ENCODE peak calls at places on chromosomes 4 and X, in eight cellular contexts. One of them, this sample, is unnamed.
A peak's percentile ranks its signal among the peaks of the same experiment; 100 is the strongest.

GRCh38 chrX:108359811-108360602 is 78.2 kb downstream of the COL4A6 start:
- DNase-seq in fibroblast of lung: peak; percentile 74
- DNase-seq in heart left ventricle: no peak
- DNase-seq in mammary epithelial cell: no peak
- DNase-seq in ascending aorta: no peak
- DNase-seq in astrocyte: peak; percentile 6
- DNase-seq in colonic mucosa: no peak
- DNase-seq in SK-N-SH: no peak
- DNase-seq in this sample: no peak

GRCh38 chr4:87819281-87819919 is 13.4 kb upstream of the MEPE start:
- DNase-seq in ascending aorta: no peak
- DNase-seq in fibroblast of lung: peak; percentile 67
- DNase-seq in mammary epithelial cell: peak; percentile 90
- DNase-seq in heart left ventricle: no peak
- DNase-seq in SK-N-SH: no peak
- DNase-seq in colonic mucosa: no peak
- DNase-seq in astrocyte: peak; percentile 89
- DNase-seq in this sample: no peak

GRCh38 chrX:39642071-39642470 is 455.7 kb downstream of the BCOR start:
- DNase-seq in fibroblast of lung: peak; percentile 1
- DNase-seq in SK-N-SH: no peak
- DNase-seq in ascending aorta: no peak
- DNase-seq in astrocyte: no peak
- DNase-seq in colonic mucosa: no peak
- DNase-seq in mammary epithelial cell: no peak
- DNase-seq in heart left ventricle: no peak
- DNase-seq in this sample: no peak

GRCh38 chrX:96566856-96567255 is 117.8 kb upstream of the DIAPH2 start:
- DNase-seq in heart left ventricle: no peak
- DNase-seq in ascending aorta: no peak
- DNase-seq in fibroblast of lung: no peak
- DNase-seq in SK-N-SH: no peak
- DNase-seq in astrocyte: no peak
- DNase-seq in mammary epithelial cell: no peak
- DNase-seq in colonic mucosa: no peak
- DNase-seq in this sample: no peak

GRCh38 chrX:16144420-16144819 is 21.1 kb downstream of the GRPR start:
- DNase-seq in SK-N-SH: no peak
- DNase-seq in astrocyte: no peak
- DNase-seq in fibroblast of lung: no peak
- DNase-seq in colonic mucosa: no peak
- DNase-seq in mammary epithelial cell: no peak
- DNase-seq in ascending aorta: no peak
- DNase-seq in heart left ventricle: no peak
- DNase-seq in this sample: no peak

GRCh38 chr4:132893787-132894186 is 255.3 kb upstream of the PCDH10 start:
- DNase-seq in mammary epithelial cell: no peak
- DNase-seq in colonic mucosa: no peak
- DNase-seq in SK-N-SH: no peak
- DNase-seq in ascending aorta: no peak
- DNase-seq in heart left ventricle: no peak
- DNase-seq in astrocyte: no peak
- DNase-seq in fibroblast of lung: no peak
- DNase-seq in this sample: no peak

GRCh38 chr4:163343604-163344146 is at the start of gene NPY5R:
- DNase-seq in ascending aorta: no peak
- DNase-seq in colonic mucosa: no peak
- DNase-seq in SK-N-SH: peak; percentile 29
- DNase-seq in fibroblast of lung: no peak
- DNase-seq in mammary epithelial cell: no peak
- DNase-seq in heart left ventricle: peak; percentile 44
- DNase-seq in astrocyte: no peak
- DNase-seq in this sample: no peak

GRCh38 chrX:18574591-18574990 is 97.3 kb downstream of the RS1 start:
- DNase-seq in astrocyte: peak; percentile 66
- DNase-seq in ascending aorta: no peak
- DNase-seq in heart left ventricle: no peak
- DNase-seq in SK-N-SH: no peak
- DNase-seq in mammary epithelial cell: peak; percentile 48
- DNase-seq in colonic mucosa: no peak
- DNase-seq in fibroblast of lung: peak; percentile 85
- DNase-seq in this sample: no peak

GRCh38 chr4:55736605-55737183 is 82.9 kb upstream of the EXOC1L start:
- DNase-seq in mammary epithelial cell: no peak
- DNase-seq in ascending aorta: no peak
- DNase-seq in fibroblast of lung: peak; percentile 19
- DNase-seq in astrocyte: no peak
- DNase-seq in SK-N-SH: peak; percentile 19
- DNase-seq in colonic mucosa: no peak
- DNase-seq in heart left ventricle: no peak
- DNase-seq in this sample: no peak

GRCh38 chr4:40630335-40631021 is 814 bp upstream of the RBM47 start:
- DNase-seq in ascending aorta: peak; percentile 13
- DNase-seq in SK-N-SH: peak; percentile 21
- DNase-seq in astrocyte: no peak
- DNase-seq in fibroblast of lung: no peak
- DNase-seq in colonic mucosa: peak; percentile 93
- DNase-seq in mammary epithelial cell: no peak
- DNase-seq in heart left ventricle: no peak
- DNase-seq in this sample: peak; percentile 91

GRCh38 chr4:40626183-40626990 is 3.3 kb downstream of the RBM47 start:
- DNase-seq in heart left ventricle: no peak
- DNase-seq in mammary epithelial cell: no peak
- DNase-seq in ascending aorta: no peak
- DNase-seq in SK-N-SH: no peak
- DNase-seq in astrocyte: peak; percentile 52
- DNase-seq in colonic mucosa: peak; percentile 31
- DNase-seq in fibroblast of lung: no peak
- DNase-seq in this sample: no peak

GRCh38 chr4:40627540-40627939 is 2.1 kb downstream of the RBM47 start:
- DNase-seq in astrocyte: no peak
- DNase-seq in fibroblast of lung: no peak
- DNase-seq in ascending aorta: no peak
- DNase-seq in colonic mucosa: no peak
- DNase-seq in mammary epithelial cell: no peak
- DNase-seq in SK-N-SH: no peak
- DNase-seq in heart left ventricle: no peak
- DNase-seq in this sample: no peak

GRCh38 chr4:40629401-40630334 is at the start of gene RBM47:
- DNase-seq in colonic mucosa: peak; percentile 89
- DNase-seq in SK-N-SH: peak; percentile 80
- DNase-seq in astrocyte: peak; percentile 48
- DNase-seq in ascending aorta: no peak
- DNase-seq in mammary epithelial cell: peak; percentile 78
- DNase-seq in heart left ventricle: peak; percentile 85
- DNase-seq in fibroblast of lung: peak; percentile 44
- DNase-seq in this sample: peak; percentile 94

DNA sequence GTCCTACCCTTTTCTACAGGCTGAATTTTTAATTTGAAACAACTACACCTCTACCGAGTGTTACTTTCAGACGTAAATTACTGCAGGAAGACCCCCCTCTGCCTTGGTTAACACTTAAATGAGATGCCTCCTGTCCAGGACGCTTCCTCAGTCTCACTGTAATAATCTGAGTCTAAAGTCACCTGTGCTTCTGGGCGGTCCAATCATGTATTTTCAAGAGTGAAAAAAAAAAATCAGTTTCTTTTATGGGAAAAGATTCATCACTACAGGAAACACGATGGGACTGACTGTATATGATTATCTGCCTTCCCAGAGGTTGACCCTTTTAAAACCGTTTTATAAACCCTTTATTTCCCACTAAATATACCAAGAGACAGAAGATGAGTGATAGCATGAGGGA is 776 bp downstream of the RBM47 start:
- DNase-seq in astrocyte: no peak
- DNase-seq in SK-N-SH: no peak
- DNase-seq in heart left ventricle: no peak
- DNase-seq in mammary epithelial cell: no peak
- DNase-seq in ascending aorta: no peak
- DNase-seq in fibroblast of lung: no peak
- DNase-seq in colonic mucosa: peak; percentile 36
- DNase-seq in this sample: no peak
- H3K4me3 ChIP-seq in astrocyte: peak overlapping the region; percentile 73
- H3K4me3 ChIP-seq in SK-N-SH: peak overlapping the region; percentile 70
- H3K4me3 ChIP-seq in heart left ventricle: no peak overlapping the region
- H3K4me3 ChIP-seq in mammary epithelial cell: peak overlapping the region; percentile 75
- H3K4me3 ChIP-seq in ascending aorta: peak overlapping the region; percentile 70
- H3K4me3 ChIP-seq in fibroblast of lung: peak overlapping the region; percentile 64
- H3K4me3 ChIP-seq in colonic mucosa: peak overlapping the region; percentile 43
- H3K4me3 ChIP-seq in this sample: peak overlapping the region; percentile 67

GRCh38 chrX:133652185-133652584 is 236.9 kb upstream of the GPC4 start:
- DNase-seq in fibroblast of lung: no peak
- DNase-seq in mammary epithelial cell: no peak
- DNase-seq in heart left ventricle: no peak
- DNase-seq in ascending aorta: no peak
- DNase-seq in SK-N-SH: no peak
- DNase-seq in astrocyte: no peak
- DNase-seq in colonic mucosa: no peak
- DNase-seq in this sample: no peak
- H3K27ac ChIP-seq in fibroblast of lung: no peak overlapping the region
- H3K27ac ChIP-seq in mammary epithelial cell: no peak overlapping the region
- H3K27ac ChIP-seq in heart left ventricle: no peak overlapping the region
- H3K27ac ChIP-seq in ascending aorta: no peak overlapping the region
- H3K27ac ChIP-seq in SK-N-SH: no peak overlapping the region
- H3K27ac ChIP-seq in astrocyte: no peak overlapping the region
- H3K27ac ChIP-seq in colonic mucosa: no peak overlapping the region
- H3K27ac ChIP-seq in this sample: no peak overlapping the region

GRCh38 chr4:121998024-121998423 is 46.2 kb upstream of the TRPC3 start:
- DNase-seq in astrocyte: no peak
- DNase-seq in fibroblast of lung: no peak
- DNase-seq in ascending aorta: no peak
- DNase-seq in colonic mucosa: no peak
- DNase-seq in heart left ventricle: no peak
- DNase-seq in SK-N-SH: no peak
- DNase-seq in mammary epithelial cell: no peak
- DNase-seq in this sample: no peak

GRCh38 chr4:121990489-121990888 is 38.6 kb upstream of the TRPC3 start:
- DNase-seq in mammary epithelial cell: no peak
- DNase-seq in heart left ventricle: no peak
- DNase-seq in colonic mucosa: no peak
- DNase-seq in SK-N-SH: no peak
- DNase-seq in ascending aorta: no peak
- DNase-seq in astrocyte: no peak
- DNase-seq in fibroblast of lung: no peak
- DNase-seq in this sample: no peak

GRCh38 chr4:122000849-122001248 is 49.0 kb upstream of the TRPC3 start:
- DNase-seq in SK-N-SH: no peak
- DNase-seq in mammary epithelial cell: no peak
- DNase-seq in fibroblast of lung: no peak
- DNase-seq in heart left ventricle: no peak
- DNase-seq in colonic mucosa: no peak
- DNase-seq in astrocyte: no peak
- DNase-seq in ascending aorta: no peak
- DNase-seq in this sample: no peak

GRCh38 chr4:121991968-121992367 is 40.1 kb upstream of the TRPC3 start:
- DNase-seq in heart left ventricle: no peak
- DNase-seq in ascending aorta: no peak
- DNase-seq in colonic mucosa: no peak
- DNase-seq in SK-N-SH: no peak
- DNase-seq in mammary epithelial cell: no peak
- DNase-seq in fibroblast of lung: no peak
- DNase-seq in astrocyte: no peak
- DNase-seq in this sample: no peak

DNA sequence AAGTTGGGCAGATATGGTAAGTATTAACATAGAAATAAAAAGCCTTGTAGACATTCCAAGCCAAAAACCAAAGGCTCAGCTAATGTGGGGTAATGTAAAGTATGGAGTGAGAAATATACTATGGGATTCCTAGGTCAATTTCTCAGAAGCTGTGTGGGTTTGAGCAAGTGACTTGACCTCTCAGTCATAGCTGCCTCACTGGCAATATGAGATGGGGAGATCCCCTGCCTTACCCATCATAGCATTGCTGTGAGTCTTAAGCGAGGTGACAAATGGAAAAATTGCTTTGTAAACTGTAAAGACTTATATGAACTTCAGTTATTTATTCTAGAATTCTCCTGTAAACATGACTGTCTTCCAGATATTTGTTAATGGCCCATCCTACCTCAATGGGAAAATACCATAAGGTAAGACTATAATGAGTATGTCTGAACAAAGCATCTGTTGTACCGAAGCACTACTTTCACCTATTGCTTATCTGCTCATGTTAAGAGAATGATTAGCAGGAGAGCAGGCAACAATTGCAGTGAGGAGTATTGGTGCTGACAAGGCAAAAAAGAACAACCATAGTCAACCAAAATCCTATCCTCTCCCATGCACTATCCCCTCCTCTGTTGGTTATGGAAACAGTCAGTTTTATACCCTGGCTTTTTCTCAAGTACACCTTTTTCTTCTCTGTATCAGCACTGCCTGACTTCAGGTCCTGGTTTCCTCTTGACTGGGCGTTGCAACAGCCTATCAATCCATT is 44.1 kb upstream of the TRPC3 start:
- DNase-seq in SK-N-SH: no peak
- DNase-seq in fibroblast of lung: no peak
- DNase-seq in mammary epithelial cell: no peak
- DNase-seq in colonic mucosa: no peak
- DNase-seq in astrocyte: no peak
- DNase-seq in heart left ventricle: no peak
- DNase-seq in ascending aorta: no peak
- DNase-seq in this sample: no peak
- H3K4me1 ChIP-seq in SK-N-SH: no peaks in the 10 kb centered on the region
- H3K4me1 ChIP-seq in fibroblast of lung: peaks cover 3% of the 10 kb centered on the region
- H3K4me1 ChIP-seq in mammary epithelial cell: no peaks in the 10 kb centered on the region
- H3K4me1 ChIP-seq in colonic mucosa: no peaks in the 10 kb centered on the region
- H3K4me1 ChIP-seq in astrocyte: no peaks in the 10 kb centered on the region
- H3K4me1 ChIP-seq in heart left ventricle: no peaks in the 10 kb centered on the region
- H3K4me1 ChIP-seq in ascending aorta: no peaks in the 10 kb centered on the region
- H3K4me1 ChIP-seq in this sample: no peaks in the 10 kb centered on the region

DNA sequence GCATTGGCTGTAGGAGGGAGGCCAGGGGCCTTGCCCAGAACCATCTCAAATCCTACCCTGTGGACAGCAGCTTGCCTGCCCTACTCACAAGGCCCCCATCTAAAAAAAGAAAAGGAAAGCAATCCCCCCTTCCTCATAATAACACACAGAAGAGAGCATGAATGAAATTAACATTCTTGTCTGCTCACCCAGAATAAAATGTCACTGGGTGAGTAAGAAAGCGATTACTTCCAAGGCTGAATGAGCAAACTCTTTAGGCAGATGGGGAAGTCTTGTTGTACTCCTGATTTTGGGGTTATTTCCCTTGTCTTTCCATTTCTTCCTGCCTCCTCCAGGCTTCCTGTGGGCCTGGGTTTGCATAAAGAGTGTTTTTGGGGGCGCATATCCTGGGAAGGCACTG is 248.2 kb upstream of the GATB start:
- DNase-seq in heart left ventricle: no peak
- DNase-seq in ascending aorta: no peak
- DNase-seq in astrocyte: peak; percentile 15
- DNase-seq in colonic mucosa: no peak
- DNase-seq in fibroblast of lung: no peak
- DNase-seq in mammary epithelial cell: no peak
- DNase-seq in SK-N-SH: no peak
- DNase-seq in this sample: no peak
- H3K4me3 ChIP-seq in heart left ventricle: no peak overlapping the region
- H3K4me3 ChIP-seq in ascending aorta: no peak overlapping the region
- H3K4me3 ChIP-seq in astrocyte: no peak overlapping the region
- H3K4me3 ChIP-seq in colonic mucosa: no peak overlapping the region
- H3K4me3 ChIP-seq in fibroblast of lung: no peak overlapping the region
- H3K4me3 ChIP-seq in mammary epithelial cell: no peak overlapping the region
- H3K4me3 ChIP-seq in SK-N-SH: no peak overlapping the region
- H3K4me3 ChIP-seq in this sample: no peak overlapping the region

GRCh38 chrX:71542825-71543224 is 9.9 kb downstream of the OGT start:
- DNase-seq in colonic mucosa: no peak
- DNase-seq in astrocyte: peak; percentile 24
- DNase-seq in heart left ventricle: no peak
- DNase-seq in ascending aorta: no peak
- DNase-seq in fibroblast of lung: no peak
- DNase-seq in mammary epithelial cell: peak; percentile 6
- DNase-seq in SK-N-SH: no peak
- DNase-seq in this sample: no peak
- H3K27ac ChIP-seq in colonic mucosa: no peak overlapping the region
- H3K27ac ChIP-seq in astrocyte: peak overlapping the region; percentile 78
- H3K27ac ChIP-seq in heart left ventricle: no peak overlapping the region
- H3K27ac ChIP-seq in ascending aorta: peak overlapping the region; percentile 60
- H3K27ac ChIP-seq in fibroblast of lung: no peak overlapping the region
- H3K27ac ChIP-seq in mammary epithelial cell: peak overlapping the region; percentile 48
- H3K27ac ChIP-seq in SK-N-SH: no peak overlapping the region
- H3K27ac ChIP-seq in this sample: no peak overlapping the region